ENCODE peak calls at places on chromosomes 3 and 15, in six cellular contexts. One of them, this sample, is unnamed. For H3K36me3 and H3K27me3, the result is how much of the 10 kb centered on the place peaks cover.

GRCh38 chr3:160837394-160837975 is 81.5 kb downstream of the PPM1L start:
- DNase-seq in aorta: no peak
- DNase-seq in left lung: no peak
- DNase-seq in heart left ventricle: no peak
- DNase-seq in fibroblast of lung: no peak
- DNase-seq in BJ: no peak
- DNase-seq in this sample: no peak

GRCh38 chr3:72145506-72146380 is 360.8 kb upstream of the PROK2 start:
- DNase-seq in heart left ventricle: no peak
- DNase-seq in left lung: no peak
- DNase-seq in fibroblast of lung: peak
- DNase-seq in aorta: no peak
- DNase-seq in BJ: peak
- DNase-seq in this sample: no peak

GRCh38 chr3:139970526-139970925 is 35.5 kb downstream of the CLSTN2 start:
- DNase-seq in heart left ventricle: no peak
- DNase-seq in aorta: no peak
- DNase-seq in BJ: no peak
- DNase-seq in left lung: no peak
- DNase-seq in fibroblast of lung: no peak
- DNase-seq in this sample: no peak

GRCh38 chr3:12287727-12288465 is 974 bp upstream of the PPARG start:
- DNase-seq in BJ: no peak
- DNase-seq in heart left ventricle: peak
- DNase-seq in left lung: peak
- DNase-seq in aorta: peak
- DNase-seq in fibroblast of lung: peak
- DNase-seq in this sample: peak

GRCh38 chr3:187987919-187988318 is 166.0 kb upstream of the LPP start:
- DNase-seq in BJ: no peak
- DNase-seq in left lung: no peak
- DNase-seq in aorta: no peak
- DNase-seq in heart left ventricle: no peak
- DNase-seq in fibroblast of lung: no peak
- DNase-seq in this sample: no peak

GRCh38 chr3:78666458-78666800 is 1101.4 kb downstream of the ROBO1 start:
- DNase-seq in heart left ventricle: no peak
- DNase-seq in BJ: peak
- DNase-seq in aorta: no peak
- DNase-seq in left lung: no peak
- DNase-seq in fibroblast of lung: peak
- DNase-seq in this sample: no peak

GRCh38 chr15:57528940-57529565 is 62.7 kb upstream of the MYZAP start:
- DNase-seq in left lung: no peak
- DNase-seq in BJ: no peak
- DNase-seq in aorta: no peak
- DNase-seq in heart left ventricle: no peak
- DNase-seq in fibroblast of lung: no peak
- DNase-seq in this sample: no peak

GRCh38 chr3:131083190-131083863 is 56.6 kb downstream of the NEK11 start:
- DNase-seq in heart left ventricle: peak
- DNase-seq in aorta: no peak
- DNase-seq in BJ: no peak
- DNase-seq in left lung: no peak
- DNase-seq in fibroblast of lung: peak
- DNase-seq in this sample: no peak

GRCh38 chr15:78397382-78397781 is 40.6 kb upstream of the IREB2 start:
- DNase-seq in fibroblast of lung: no peak
- DNase-seq in aorta: no peak
- DNase-seq in heart left ventricle: no peak
- DNase-seq in left lung: no peak
- DNase-seq in BJ: no peak
- DNase-seq in this sample: no peak

GRCh38 chr15:86494475-86494874 is 414.8 kb downstream of the AGBL1 start:
- DNase-seq in BJ: no peak
- DNase-seq in aorta: no peak
- DNase-seq in left lung: no peak
- DNase-seq in fibroblast of lung: no peak
- DNase-seq in heart left ventricle: no peak
- DNase-seq in this sample: no peak

GRCh38 chr3:95738045-95738444 is 1076.3 kb upstream of the EPHA6 start:
- DNase-seq in aorta: no peak
- DNase-seq in heart left ventricle: no peak
- DNase-seq in fibroblast of lung: no peak
- DNase-seq in BJ: no peak
- DNase-seq in left lung: no peak
- DNase-seq in this sample: no peak

GRCh38 chr3:167480748-167481147 is 6.9 kb upstream of the SERPINI2 start:
- DNase-seq in fibroblast of lung: no peak
- DNase-seq in aorta: no peak
- DNase-seq in heart left ventricle: no peak
- DNase-seq in BJ: no peak
- DNase-seq in left lung: no peak
- DNase-seq in this sample: no peak

GRCh38 chr3:143207338-143207961 is 87.9 kb downstream of the CHST2 start:
- DNase-seq in fibroblast of lung: peak
- DNase-seq in BJ: no peak
- DNase-seq in aorta: no peak
- DNase-seq in heart left ventricle: no peak
- DNase-seq in left lung: no peak
- DNase-seq in this sample: no peak

GRCh38 chr15:74010929-74011540 is 16.5 kb downstream of the PML start:
- DNase-seq in fibroblast of lung: peak
- DNase-seq in heart left ventricle: no peak
- DNase-seq in BJ: no peak
- DNase-seq in aorta: no peak
- DNase-seq in left lung: no peak
- DNase-seq in this sample: no peak

GRCh38 chr3:129064969-129065726 is 4.6 kb downstream of the GP9 start:
- DNase-seq in heart left ventricle: no peak
- DNase-seq in fibroblast of lung: no peak
- DNase-seq in BJ: no peak
- DNase-seq in aorta: peak
- DNase-seq in left lung: no peak
- DNase-seq in this sample: no peak

GRCh38 chr3:99818818-99819217 is 1.2 kb downstream of the CMSS1 start:
- DNase-seq in heart left ventricle: no peak
- DNase-seq in aorta: no peak
- DNase-seq in fibroblast of lung: no peak
- DNase-seq in BJ: no peak
- DNase-seq in left lung: no peak
- DNase-seq in this sample: no peak

GRCh38 chr3:42557849-42558248 is 23.9 kb downstream of the SEC22C start:
- DNase-seq in fibroblast of lung: no peak
- DNase-seq in heart left ventricle: no peak
- DNase-seq in aorta: no peak
- DNase-seq in left lung: no peak
- DNase-seq in BJ: no peak
- DNase-seq in this sample: no peak

GRCh38 chr3:187450791-187451190 is 82.6 kb downstream of the RTP4 start:
- DNase-seq in heart left ventricle: no peak
- DNase-seq in fibroblast of lung: no peak
- DNase-seq in BJ: no peak
- DNase-seq in aorta: no peak
- DNase-seq in left lung: no peak
- DNase-seq in this sample: no peak

GRCh38 chr3:51931756-51932155 is 9.9 kb downstream of the RRP9 start:
- DNase-seq in fibroblast of lung: no peak
- DNase-seq in aorta: no peak
- DNase-seq in left lung: no peak
- DNase-seq in heart left ventricle: no peak
- DNase-seq in BJ: no peak
- DNase-seq in this sample: no peak
- H3K36me3 ChIP-seq in fibroblast of lung: under half
- H3K36me3 ChIP-seq in aorta: under half
- H3K36me3 ChIP-seq in left lung: half or more
- H3K36me3 ChIP-seq in heart left ventricle: under half
- H3K36me3 ChIP-seq in BJ: under half
- H3K36me3 ChIP-seq in this sample: under half

GRCh38 chr3:32177702-32178198 is 60.7 kb upstream of the CMTM8 start:
- DNase-seq in BJ: no peak
- DNase-seq in left lung: no peak
- DNase-seq in aorta: no peak
- DNase-seq in heart left ventricle: peak
- DNase-seq in fibroblast of lung: peak
- DNase-seq in this sample: no peak
- H3K27me3 ChIP-seq in BJ: under half
- H3K27me3 ChIP-seq in left lung: under half
- H3K27me3 ChIP-seq in aorta: under half
- H3K27me3 ChIP-seq in heart left ventricle: under half
- H3K27me3 ChIP-seq in fibroblast of lung: under half
- H3K27me3 ChIP-seq in this sample: under half

DNA sequence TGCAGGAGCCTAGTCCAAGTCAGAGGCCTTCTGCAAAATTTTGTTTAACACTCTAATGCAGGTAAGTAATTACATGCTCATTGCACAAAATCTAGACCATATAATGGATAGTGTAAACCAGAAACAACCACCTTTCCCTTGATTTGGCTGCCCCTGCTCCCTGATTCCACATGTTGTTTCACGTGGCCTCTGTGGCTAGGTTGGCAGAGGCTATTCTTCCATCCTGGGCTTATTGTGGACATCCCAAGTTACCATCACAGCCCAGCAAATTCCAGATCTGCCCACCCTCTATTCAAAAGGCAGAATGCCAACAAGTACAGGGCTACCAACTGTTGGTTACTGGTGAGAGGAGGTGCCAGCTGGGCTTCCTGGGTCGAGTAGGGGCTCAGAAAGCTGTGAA is 794.5 kb upstream of the GRM7 start:
- DNase-seq in left lung: no peak
- DNase-seq in aorta: no peak
- DNase-seq in BJ: no peak
- DNase-seq in heart left ventricle: no peak
- DNase-seq in fibroblast of lung: no peak
- DNase-seq in this sample: no peak
- H3K4me3 ChIP-seq in left lung: no peak
- H3K4me3 ChIP-seq in aorta: no peak
- H3K4me3 ChIP-seq in BJ: no peak
- H3K4me3 ChIP-seq in heart left ventricle: no peak
- H3K4me3 ChIP-seq in fibroblast of lung: no peak
- H3K4me3 ChIP-seq in this sample: no peak

GRCh38 chr3:45821127-45821526 is 20.8 kb downstream of the LZTFL1 start:
- DNase-seq in fibroblast of lung: no peak
- DNase-seq in left lung: no peak
- DNase-seq in heart left ventricle: no peak
- DNase-seq in aorta: no peak
- DNase-seq in BJ: no peak
- DNase-seq in this sample: no peak
- H3K36me3 ChIP-seq in fibroblast of lung: under half
- H3K36me3 ChIP-seq in left lung: under half
- H3K36me3 ChIP-seq in heart left ventricle: under half
- H3K36me3 ChIP-seq in aorta: under half
- H3K36me3 ChIP-seq in BJ: under half
- H3K36me3 ChIP-seq in this sample: under half